ENCODE peak calls at places on chromosomes 4 and X, in seven cellular contexts. O, R, M, Y, P, U and G are unnamed samples. For H3K36me3, the result is how much of the 10 kb centered on the place peaks cover.

GRCh38 chr4:30717208-30718020 is 2.8 kb upstream of the PCDH7 start:
- DNase-seq in O (peak), R (peak), M (peak), Y (peak), P (no peak), U (peak), G (peak)

GRCh38 chr4:2318885-2319284 is 57.0 kb upstream of the MXD4 start:
- DNase-seq in O (peak), R (no peak), M (no peak), Y (no peak), P (no peak), U (no peak), G (no peak)

GRCh38 chr4:3021627-3022026 is 52.7 kb downstream of the HTT-AS start:
- DNase-seq in O (no peak), R (no peak), M (no peak), Y (no peak), P (no peak), U (no peak), G (no peak)

GRCh38 chrX:23341452-23341851 is 6.8 kb downstream of the PTCHD1 start:
- DNase-seq in O (no peak), R (no peak), M (no peak), Y (no peak), P (no peak), U (no peak), G (no peak)

GRCh38 chrX:45164021-45164621 is 36.6 kb downstream of the DIPK2B start:
- DNase-seq in O (no peak), R (no peak), M (no peak), Y (peak), P (no peak), U (no peak), G (no peak)

GRCh38 chr4:39637572-39638357 is 900 bp downstream of the SMIM14 start:
- DNase-seq in O (peak), R (peak), M (peak), Y (peak), P (no peak), U (peak), G (peak)

GRCh38 chrX:7110821-7111276 is 36.7 kb upstream of the STS start:
- DNase-seq in O (no peak), R (no peak), M (no peak), Y (no peak), P (peak), U (no peak), G (no peak)

GRCh38 chrX:106959897-106960296 is 39.7 kb downstream of the CLDN2 start:
- DNase-seq in O (no peak), R (no peak), M (peak), Y (no peak), P (no peak), U (no peak), G (no peak)

GRCh38 chr4:89752932-89753598 is 83.9 kb downstream of the SNCA start:
- DNase-seq in O (no peak), R (no peak), M (peak), Y (peak), P (no peak), U (peak), G (no peak)

GRCh38 chr4:15117270-15117946 is 115.1 kb downstream of the CPEB2 start:
- DNase-seq in O (no peak), R (no peak), M (no peak), Y (no peak), P (no peak), U (no peak), G (no peak)

GRCh38 chr4:180642732-180643131 is 1600.5 kb upstream of the TENM3 start:
- DNase-seq in O (no peak), R (no peak), M (no peak), Y (no peak), P (no peak), U (no peak), G (no peak)

GRCh38 chr4:163566257-163566656 is 71.8 kb downstream of the TMA16 start:
- DNase-seq in O (no peak), R (no peak), M (no peak), Y (no peak), P (no peak), U (no peak), G (no peak)

GRCh38 chr4:2092653-2093000 is 33.5 kb downstream of the NAT8L start:
- DNase-seq in O (peak), R (no peak), M (no peak), Y (no peak), P (no peak), U (no peak), G (peak)

GRCh38 chr4:26288308-26288982 is 32.4 kb upstream of the RBPJ start:
- DNase-seq in O (peak), R (no peak), M (peak), Y (peak), P (peak), U (no peak), G (no peak)

GRCh38 chr4:164212134-164212533 is 541.8 kb upstream of the SMIM31 start:
- DNase-seq in O (no peak), R (no peak), M (no peak), Y (no peak), P (no peak), U (no peak), G (no peak)

GRCh38 chr4:123055943-123056342 is 133.5 kb upstream of the NUDT6 start:
- DNase-seq in O (no peak), R (no peak), M (peak), Y (no peak), P (no peak), U (no peak), G (no peak)

GRCh38 chr4:113637823-113638691 is 123.5 kb downstream of the CAMK2D start:
- DNase-seq in O (no peak), R (no peak), M (no peak), Y (no peak), P (no peak), U (no peak), G (no peak)

GRCh38 chrX:19739683-19740082 is 147.7 kb downstream of the SH3KBP1 start:
- DNase-seq in O (peak), R (peak), M (peak), Y (peak), P (no peak), U (peak), G (peak)

GRCh38 chr4:8289151-8289750 is 19.7 kb downstream of the HTRA3 start:
- DNase-seq in O (no peak), R (no peak), M (no peak), Y (no peak), P (no peak), U (peak), G (peak)

GRCh38 chrX:45716747-45717146 is 516.1 kb upstream of the DIPK2B start:
- DNase-seq in O (no peak), R (no peak), M (no peak), Y (no peak), P (no peak), U (no peak), G (no peak)

GRCh38 chrX:39967348-39967747 is 130.4 kb downstream of the BCOR start:
- DNase-seq in O (no peak), R (no peak), M (peak), Y (no peak), P (no peak), U (no peak), G (no peak)

DNA sequence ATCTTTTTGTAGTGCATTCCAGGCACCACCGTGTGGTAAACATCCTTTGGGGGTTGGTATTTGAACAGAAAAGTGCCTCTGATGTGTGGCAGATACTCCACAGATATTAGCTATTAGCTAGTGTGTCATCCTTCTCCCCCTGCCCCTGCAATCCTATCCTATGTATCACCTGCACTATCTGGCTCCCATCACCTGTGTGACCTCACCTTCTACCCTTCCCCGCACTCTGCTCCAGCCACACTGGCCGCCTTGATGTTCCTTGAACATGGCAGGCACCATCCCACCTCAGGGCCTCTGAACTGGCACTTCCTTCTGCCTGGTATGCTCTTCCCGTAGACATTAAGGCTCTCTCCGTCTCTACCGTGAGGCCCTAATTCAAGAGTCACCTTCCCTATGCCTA is 3.7 kb downstream of the ELK1 start:
- DNase-seq in O (no peak), R (no peak), M (no peak), Y (no peak), P (no peak), U (peak), G (no peak)
- TF ChIP-seq POLR2A in O (no peak), R (no peak), M (no peak), Y (no peak), P (no peak), U (no peak), G (no peak)

GRCh38 chrX:18252644-18253359 is 32.1 kb upstream of the BEND2 start:
- DNase-seq in O (no peak), R (no peak), M (peak), Y (no peak), P (no peak), U (no peak), G (no peak)
- H3K36me3 ChIP-seq in O (under half), R (under half), M (under half), Y (under half), P (under half), U (under half), G (under half)

GRCh38 chr4:86247328-86247727 is 112.5 kb downstream of the MAPK10 start:
- DNase-seq in O (no peak), R (no peak), M (no peak), Y (no peak), P (no peak), U (no peak), G (no peak)
- TF ChIP-seq POLR2A in O (no peak), R (no peak), M (no peak), Y (no peak), P (no peak), U (no peak), G (no peak)

GRCh38 chr4:54446556-54446955 is 211.2 kb upstream of the KIT start:
- DNase-seq in O (no peak), R (no peak), M (no peak), Y (no peak), P (no peak), U (no peak), G (no peak)

GRCh38 chr4:54439831-54440243 is 210.7 kb downstream of the PDGFRA start:
- DNase-seq in O (peak), R (no peak), M (peak), Y (peak), P (no peak), U (peak), G (no peak)

DNA sequence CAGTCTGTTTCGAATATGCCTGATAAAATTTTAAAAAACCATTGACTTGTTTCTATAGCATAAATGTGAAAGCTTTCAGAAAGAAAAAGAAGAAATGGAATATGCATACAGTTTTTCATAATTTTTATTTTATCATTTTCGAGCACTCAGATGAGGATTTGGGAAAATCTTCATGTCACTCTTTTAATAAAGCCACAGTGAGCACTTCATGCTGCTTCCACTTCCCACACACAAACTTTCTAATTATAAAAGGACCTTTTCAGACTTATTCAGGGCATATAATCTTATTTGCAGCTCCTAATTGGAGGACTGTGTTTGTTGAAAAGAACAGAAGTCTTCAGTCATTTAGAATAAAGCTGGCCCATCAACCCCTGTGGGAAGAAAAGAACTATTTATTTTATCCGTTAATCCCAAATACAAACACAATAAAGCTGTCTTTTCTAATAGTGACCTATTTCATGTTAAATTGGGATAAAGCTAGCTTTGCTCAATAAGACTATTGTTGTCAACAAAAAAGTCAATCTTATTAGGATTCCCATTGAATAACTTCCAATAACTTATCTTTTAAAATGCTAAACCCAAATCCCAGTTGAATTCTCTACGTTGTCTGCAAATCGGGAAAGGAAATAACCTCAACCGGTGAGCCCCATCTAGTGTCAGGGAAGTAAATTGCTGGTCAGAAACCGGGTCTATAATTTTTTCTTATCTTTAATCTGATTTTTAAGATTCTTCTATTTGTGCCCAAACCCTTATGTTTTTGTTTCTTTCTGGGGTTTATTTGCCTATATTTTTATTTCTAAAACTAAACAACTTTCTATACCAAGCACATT is 211.5 kb downstream of the PDGFRA start:
- DNase-seq in O (no peak), R (no peak), M (peak), Y (peak), P (no peak), U (peak), G (no peak)
- H3K36me3 ChIP-seq in O (under half), R (under half), M (under half), Y (under half), P (under half), U (under half), G (under half)

GRCh38 chr4:6987566-6987920 is 55.6 kb upstream of the TADA2B start:
- DNase-seq in O (no peak), R (no peak), M (peak), Y (no peak), P (no peak), U (no peak), G (no peak)

GRCh38 chr4:6988016-6988715 is 55.0 kb upstream of the TADA2B start:
- DNase-seq in O (no peak), R (no peak), M (no peak), Y (no peak), P (no peak), U (no peak), G (no peak)

GRCh38 chr4:6984611-6985115 is 58.5 kb upstream of the TADA2B start:
- DNase-seq in O (no peak), R (no peak), M (no peak), Y (no peak), P (no peak), U (no peak), G (no peak)

GRCh38 chr4:6986781-6987565 is 56.2 kb upstream of the TADA2B start:
- DNase-seq in O (peak), R (peak), M (peak), Y (peak), P (peak), U (peak), G (peak)

DNA sequence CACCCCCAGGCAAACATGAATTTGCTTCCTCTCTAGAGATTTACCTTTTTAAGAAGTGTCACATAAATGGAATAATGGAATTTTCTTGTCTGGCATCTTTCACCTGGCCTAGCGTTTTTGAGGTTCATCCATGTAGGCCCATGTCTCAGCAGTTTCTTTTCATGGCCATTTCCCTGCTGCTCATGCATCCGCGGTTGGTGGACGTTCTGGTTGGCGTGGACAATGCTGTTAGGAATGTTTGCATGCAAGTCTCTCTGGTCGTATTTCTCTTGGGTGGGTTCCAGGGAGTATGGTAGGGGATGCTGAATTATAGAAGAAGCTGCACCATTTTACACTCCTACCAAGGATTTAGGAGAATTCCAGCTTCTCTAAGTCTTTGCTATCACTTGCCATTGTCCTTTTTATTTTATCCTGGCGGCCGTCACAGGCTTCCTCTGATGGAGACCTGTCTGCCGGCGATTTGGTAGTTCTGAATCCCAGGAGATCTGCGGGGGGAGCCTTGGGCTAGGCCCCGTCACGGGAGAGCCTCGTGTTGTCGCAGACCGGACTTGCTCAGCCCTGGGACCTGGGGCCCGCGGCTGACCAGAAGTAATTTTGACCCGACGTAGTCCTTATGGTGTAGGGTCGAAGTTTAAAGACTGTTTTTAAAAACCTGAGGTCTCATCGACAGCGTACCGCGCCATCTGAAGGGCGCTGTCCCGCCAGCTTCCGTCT is 56.9 kb upstream of the TADA2B start:
- DNase-seq in O (peak), R (no peak), M (peak), Y (peak), P (no peak), U (peak), G (peak)
- TF ChIP-seq POLR2A in O (no peak), R (no peak), M (no peak), Y (no peak), P (no peak), U (no peak), G (no peak)